ENCODE peak calls at places on chromosomes 3 and 15, in four cellular contexts. One of them, this sample, is unnamed.
A peak's percentile ranks its signal among the peaks of the same experiment; 100 is the strongest.

GRCh38 chr3:196142674-196142988 is 60.7 kb upstream of the TFRC start:
- DNase-seq in mucosa of descending colon: no peak
- DNase-seq in stomach: no peak
- DNase-seq in right atrium auricular region: no peak
- DNase-seq in this sample: no peak

GRCh38 chr15:70488002-70488605 is 275.3 kb downstream of the UACA start:
- DNase-seq in mucosa of descending colon: peak; percentile 85
- DNase-seq in stomach: peak; percentile 85
- DNase-seq in right atrium auricular region: peak; percentile 83
- DNase-seq in this sample: peak; percentile 59

GRCh38 chr3:59482684-59483083 is 432.9 kb upstream of the CFAP20DC start:
- DNase-seq in mucosa of descending colon: no peak
- DNase-seq in stomach: no peak
- DNase-seq in right atrium auricular region: no peak
- DNase-seq in this sample: no peak

GRCh38 chr3:29186131-29186599 is 94.7 kb upstream of the RBMS3 start:
- DNase-seq in mucosa of descending colon: no peak
- DNase-seq in stomach: no peak
- DNase-seq in right atrium auricular region: no peak
- DNase-seq in this sample: no peak

GRCh38 chr3:96700322-96701315 is 113.8 kb upstream of the EPHA6 start:
- DNase-seq in mucosa of descending colon: no peak
- DNase-seq in stomach: no peak
- DNase-seq in right atrium auricular region: no peak
- DNase-seq in this sample: no peak

GRCh38 chr3:127096256-127097008 is 96.5 kb upstream of the PRR23E start:
- DNase-seq in mucosa of descending colon: no peak
- DNase-seq in stomach: no peak
- DNase-seq in right atrium auricular region: no peak
- DNase-seq in this sample: no peak

GRCh38 chr15:74203914-74204431 is 1.4 kb upstream of the STRA6 start:
- DNase-seq in mucosa of descending colon: no peak
- DNase-seq in stomach: no peak
- DNase-seq in right atrium auricular region: peak; percentile 74
- DNase-seq in this sample: peak; percentile 47

GRCh38 chr3:15536856-15537255 is 15.3 kb upstream of the COLQ start:
- DNase-seq in mucosa of descending colon: no peak
- DNase-seq in stomach: no peak
- DNase-seq in right atrium auricular region: no peak
- DNase-seq in this sample: no peak

GRCh38 chr3:134199240-134199639 is 51.4 kb downstream of the RYK start:
- DNase-seq in mucosa of descending colon: no peak
- DNase-seq in stomach: no peak
- DNase-seq in right atrium auricular region: no peak
- DNase-seq in this sample: no peak

GRCh38 chr3:191051037-191051436 is 148.0 kb upstream of the OSTN start:
- DNase-seq in mucosa of descending colon: no peak
- DNase-seq in stomach: no peak
- DNase-seq in right atrium auricular region: no peak
- DNase-seq in this sample: no peak

DNA sequence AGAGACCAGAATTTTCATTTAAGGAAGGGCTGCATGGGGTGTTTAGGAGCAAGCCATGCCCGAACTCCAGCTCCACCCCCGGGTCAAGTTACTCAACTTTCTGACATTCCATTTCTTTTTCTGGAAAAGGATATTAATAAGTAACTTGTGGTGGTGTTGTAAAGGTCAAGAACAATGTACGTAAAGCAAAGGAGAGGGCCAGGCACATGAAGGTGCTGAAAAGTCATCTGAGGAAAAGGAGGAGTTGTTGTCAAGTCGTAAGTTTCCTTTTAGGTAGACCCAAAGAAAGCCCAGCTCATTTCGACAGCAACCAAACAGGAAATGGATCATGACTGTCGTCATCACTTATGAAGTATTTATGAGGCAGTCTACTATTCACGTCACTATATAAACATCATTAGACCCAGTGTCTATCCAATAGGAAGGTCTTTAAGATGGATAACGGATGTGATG is 319.6 kb upstream of the IL12A start:
- DNase-seq in mucosa of descending colon: no peak
- DNase-seq in stomach: no peak
- DNase-seq in right atrium auricular region: no peak
- DNase-seq in this sample: no peak
- H3K4me1 ChIP-seq in mucosa of descending colon: no peaks in the 10 kb centered on the region
- H3K4me1 ChIP-seq in stomach: no peaks in the 10 kb centered on the region
- H3K4me1 ChIP-seq in right atrium auricular region: no peaks in the 10 kb centered on the region
- H3K4me1 ChIP-seq in this sample: no peaks in the 10 kb centered on the region

GRCh38 chr3:181329024-181329423 is 339.5 kb upstream of the DNAJC19 start:
- DNase-seq in mucosa of descending colon: no peak
- DNase-seq in stomach: no peak
- DNase-seq in right atrium auricular region: no peak
- DNase-seq in this sample: no peak

GRCh38 chr3:181330257-181330656 is 340.7 kb upstream of the DNAJC19 start:
- DNase-seq in mucosa of descending colon: no peak
- DNase-seq in stomach: no peak
- DNase-seq in right atrium auricular region: no peak
- DNase-seq in this sample: no peak

GRCh38 chr3:181327349-181327748 is 337.8 kb upstream of the DNAJC19 start:
- DNase-seq in mucosa of descending colon: no peak
- DNase-seq in stomach: no peak
- DNase-seq in right atrium auricular region: no peak
- DNase-seq in this sample: no peak

GRCh38 chr3:181330821-181331563 is 341.5 kb upstream of the DNAJC19 start:
- DNase-seq in mucosa of descending colon: no peak
- DNase-seq in stomach: no peak
- DNase-seq in right atrium auricular region: no peak
- DNase-seq in this sample: peak; percentile 9

GRCh38 chr3:181326637-181327223 is 337.2 kb upstream of the DNAJC19 start:
- DNase-seq in mucosa of descending colon: no peak
- DNase-seq in stomach: no peak
- DNase-seq in right atrium auricular region: no peak
- DNase-seq in this sample: no peak
- TF ChIP-seq CTCF in mucosa of descending colon: peak; percentile 36
- TF ChIP-seq CTCF in stomach: peak; percentile 39
- TF ChIP-seq CTCF in right atrium auricular region: peak; percentile 67
- TF ChIP-seq CTCF in this sample: peak; percentile 24

DNA sequence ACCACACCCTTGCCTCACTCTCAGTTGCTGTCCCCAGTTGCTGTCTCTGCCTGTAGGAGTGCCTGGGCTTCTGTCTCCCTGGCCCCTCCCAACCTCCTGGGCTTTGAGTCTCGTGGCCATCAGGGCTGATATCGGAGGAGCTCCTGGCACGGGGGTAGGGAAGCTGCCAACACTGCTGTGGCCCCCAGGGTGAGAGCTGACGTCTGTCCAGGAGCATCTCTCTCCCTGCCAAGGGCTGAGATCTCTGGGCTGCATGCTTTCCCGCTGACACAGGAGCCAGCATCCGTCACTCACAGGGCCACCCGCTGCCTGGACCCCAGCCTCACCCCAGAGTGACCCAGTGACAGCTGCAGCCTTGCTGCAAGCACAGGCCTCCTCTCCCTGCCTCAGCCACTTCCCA is 47.5 kb downstream of the EXOG start:
- DNase-seq in mucosa of descending colon: no peak
- DNase-seq in stomach: no peak
- DNase-seq in right atrium auricular region: peak; percentile 75
- DNase-seq in this sample: no peak
- H3K4me1 ChIP-seq in mucosa of descending colon: no peaks in the 10 kb centered on the region
- H3K4me1 ChIP-seq in stomach: no peaks in the 10 kb centered on the region
- H3K4me1 ChIP-seq in right atrium auricular region: no peaks in the 10 kb centered on the region
- H3K4me1 ChIP-seq in this sample: no peaks in the 10 kb centered on the region

GRCh38 chr3:158261371-158261991 is 151.6 kb downstream of the RSRC1 start:
- DNase-seq in mucosa of descending colon: no peak
- DNase-seq in stomach: no peak
- DNase-seq in right atrium auricular region: no peak
- DNase-seq in this sample: no peak
- TF ChIP-seq CTCF in mucosa of descending colon: no peak
- TF ChIP-seq CTCF in stomach: no peak
- TF ChIP-seq CTCF in right atrium auricular region: no peak
- TF ChIP-seq CTCF in this sample: no peak

GRCh38 chr15:89932880-89933279 is 20.1 kb upstream of the ARPIN start:
- DNase-seq in mucosa of descending colon: no peak
- DNase-seq in stomach: no peak
- DNase-seq in right atrium auricular region: no peak
- DNase-seq in this sample: no peak
- H3K4me1 ChIP-seq in mucosa of descending colon: no peaks in the 10 kb centered on the region
- H3K4me1 ChIP-seq in stomach: no peaks in the 10 kb centered on the region
- H3K4me1 ChIP-seq in right atrium auricular region: no peaks in the 10 kb centered on the region
- H3K4me1 ChIP-seq in this sample: no peaks in the 10 kb centered on the region

This sample was measured in adrenal gland.